ENCODE peak calls at places on chromosomes 4 and X, in seven cellular contexts. O is mesendoderm, F is H9, B is neuronal stem cell, Y is IMR-90, M is H1, Z is mesenchymal stem cell. T is an unnamed sample. For H3K79me1, the result is how much of the 10 kb centered on the place peaks cover.

GRCh38 chrX:120813982-120814381 is 61.7 kb downstream of the CT47B1 start:
- DNase-seq in O (peak), F (peak), B (no peak), Y (no peak), M (no peak), Z (no peak), T (no peak)

GRCh38 chrX:46912098-46912672 is at the start of gene JADE3:
- DNase-seq in O (peak), F (peak), B (peak), Y (peak), M (peak), Z (peak), T (peak)

GRCh38 chr4:15150636-15151432 is 148.6 kb downstream of the CPEB2 start:
- DNase-seq in O (peak), F (no peak), B (no peak), Y (no peak), M (no peak), Z (no peak), T (no peak)

GRCh38 chr4:74635074-74635473 is 159.2 kb downstream of the BTC start:
- DNase-seq in O (no peak), F (no peak), B (no peak), Y (no peak), M (no peak), Z (no peak), T (no peak)

GRCh38 chrX:130024127-130024526 is 41.7 kb downstream of the BCORL1 start:
- DNase-seq in O (peak), F (peak), B (peak), Y (peak), M (peak), Z (peak), T (peak)

GRCh38 chr4:74038161-74039064 is at the start of gene CXCL3:
- DNase-seq in O (peak), F (peak), B (peak), Y (peak), M (peak), Z (peak), T (peak)

GRCh38 chrX:123713841-123714240 is 19.0 kb downstream of the THOC2 start:
- DNase-seq in O (no peak), F (no peak), B (no peak), Y (peak), M (no peak), Z (no peak), T (no peak)

GRCh38 chrX:13620202-13620601 is 32.7 kb upstream of the TCEANC start:
- DNase-seq in O (no peak), F (no peak), B (no peak), Y (no peak), M (no peak), Z (no peak), T (no peak)

GRCh38 chr4:5704276-5704675 is 4.1 kb downstream of the EVC2 start:
- DNase-seq in O (no peak), F (no peak), B (no peak), Y (no peak), M (no peak), Z (no peak), T (no peak)

GRCh38 chr4:8882239-8882638 is 10.6 kb upstream of the HMX1 start:
- DNase-seq in O (no peak), F (no peak), B (no peak), Y (no peak), M (no peak), Z (no peak), T (no peak)

GRCh38 chrX:25158635-25159034 is 142.9 kb upstream of the ARX start:
- DNase-seq in O (no peak), F (no peak), B (no peak), Y (no peak), M (no peak), Z (no peak), T (no peak)

GRCh38 chr4:182297659-182298058 is 54.5 kb downstream of the TENM3 start:
- DNase-seq in O (peak), F (no peak), B (no peak), Y (peak), M (no peak), Z (peak), T (no peak)

GRCh38 chrX:1421433-1422134 is 29.7 kb upstream of the SLC25A6 start:
- DNase-seq in O (no peak), F (no peak), B (no peak), Y (no peak), M (no peak), Z (no peak), T (no peak)

GRCh38 chr4:2292679-2293108 is 30.8 kb upstream of the MXD4 start:
- DNase-seq in O (no peak), F (no peak), B (no peak), Y (peak), M (no peak), Z (no peak), T (no peak)

GRCh38 chr4:26220704-26221103 is 100.1 kb upstream of the RBPJ start:
- DNase-seq in O (no peak), F (no peak), B (no peak), Y (peak), M (no peak), Z (peak), T (peak)

GRCh38 chr4:80197601-80198444 is 520 bp downstream of the PRDM8 start:
- DNase-seq in O (peak), F (peak), B (no peak), Y (no peak), M (peak), Z (peak), T (peak)

GRCh38 chrX:111168314-111168713 is 72.3 kb downstream of the PAK3 start:
- DNase-seq in O (peak), F (peak), B (no peak), Y (peak), M (no peak), Z (peak), T (no peak)

GRCh38 chr4:56307423-56307822 is 79.9 kb downstream of the AASDH start:
- DNase-seq in O (no peak), F (no peak), B (no peak), Y (peak), M (no peak), Z (peak), T (peak)

GRCh38 chrX:41145920-41146608 is 60.8 kb downstream of the USP9X start:
- DNase-seq in O (no peak), F (no peak), B (no peak), Y (peak), M (no peak), Z (peak), T (peak)

GRCh38 chr4:182143822-182144620 is 99.2 kb upstream of the TENM3 start:
- DNase-seq in O (peak), F (peak), B (peak), Y (peak), M (peak), Z (peak), T (peak)

GRCh38 chr4:98568896-98569663 is 89.3 kb downstream of the TSPAN5 start:
- DNase-seq in O (no peak), F (no peak), B (no peak), Y (no peak), M (no peak), Z (no peak), T (no peak)

GRCh38 chrX:148700021-148700420 is 199.6 kb downstream of the AFF2 start:
- DNase-seq in O (no peak), F (no peak), B (no peak), Y (no peak), M (no peak), Z (no peak), T (no peak)

DNA sequence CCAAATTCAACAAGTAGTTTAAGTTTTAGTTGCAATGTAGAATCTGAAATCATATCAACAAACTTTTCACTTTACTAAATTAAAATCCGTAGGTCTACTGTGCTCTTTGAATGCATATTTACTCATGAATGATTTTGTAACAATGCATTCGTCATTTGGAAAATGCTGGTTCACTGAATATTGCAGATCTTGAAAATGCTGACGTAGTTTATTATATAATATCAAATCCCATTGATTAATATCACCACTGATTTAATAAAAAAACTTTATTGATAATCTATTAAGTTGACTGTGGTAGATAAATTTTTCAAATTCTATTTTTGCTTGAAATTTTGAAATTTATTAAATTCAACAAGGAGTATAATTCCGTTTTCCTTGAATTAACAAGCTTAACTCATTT is 540.0 kb downstream of the GRID2 start:
- DNase-seq in O (no peak), F (no peak), B (no peak), Y (no peak), M (no peak), Z (no peak), T (no peak)
- H3K79me1 ChIP-seq in O (under half), F (under half), B (under half), Y (under half), M (under half), Z (under half), T (under half)

DNA sequence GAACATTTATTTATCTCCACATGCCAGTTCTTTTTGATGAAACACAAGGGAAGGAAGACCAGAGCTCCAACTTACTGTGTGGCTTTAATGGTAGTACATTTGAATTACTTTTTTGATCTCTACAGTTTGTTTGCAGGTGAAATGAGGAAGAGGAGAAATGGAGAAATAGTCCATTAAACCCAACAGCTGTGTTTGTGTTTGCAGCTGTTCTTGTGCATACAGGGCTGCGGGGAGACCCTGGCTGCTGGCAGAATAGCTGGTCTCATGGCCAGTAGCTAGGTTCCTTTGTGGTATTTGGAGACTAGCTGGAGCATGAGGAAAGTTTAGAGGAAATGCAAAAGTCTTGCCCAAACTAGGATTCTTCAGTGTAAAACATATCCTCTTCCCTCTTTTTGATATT is 374.8 kb downstream of the GPAT3 start:
- DNase-seq in O (no peak), F (no peak), B (no peak), Y (no peak), M (no peak), Z (no peak), T (no peak)
- H3K79me1 ChIP-seq in O (under half), F (under half), B (under half), Y (under half), M (under half), Z (under half), T (under half)

GRCh38 chrX:37763400-37763799 is 16.5 kb upstream of the CYBB start:
- DNase-seq in O (no peak), F (no peak), B (no peak), Y (no peak), M (no peak), Z (no peak), T (no peak)

GRCh38 chrX:37767438-37767837 is 12.4 kb upstream of the CYBB start:
- DNase-seq in O (no peak), F (no peak), B (no peak), Y (no peak), M (no peak), Z (no peak), T (no peak)

GRCh38 chrX:37759878-37760418 is 19.9 kb upstream of the CYBB start:
- DNase-seq in O (no peak), F (no peak), B (no peak), Y (no peak), M (no peak), Z (no peak), T (no peak)

DNA sequence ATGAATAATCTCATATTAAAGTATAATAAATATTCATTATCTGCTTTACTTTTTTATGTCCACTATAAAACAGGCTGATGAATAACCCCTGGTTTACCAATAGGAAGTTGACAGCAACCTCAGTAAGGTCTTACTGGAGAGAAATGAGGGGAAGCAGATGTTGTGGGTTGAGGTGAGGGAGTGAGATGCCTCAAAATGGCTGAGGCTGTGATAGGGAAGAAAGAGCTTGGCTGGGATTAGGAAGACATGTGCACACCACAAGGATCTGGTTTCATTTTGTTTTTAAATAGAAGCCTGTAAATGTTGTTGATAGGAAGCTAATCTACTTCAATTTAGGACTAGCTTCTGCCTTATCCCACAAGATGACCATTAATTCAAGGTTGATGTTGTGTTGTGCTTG is 14.4 kb upstream of the CYBB start:
- DNase-seq in O (no peak), F (no peak), B (no peak), Y (no peak), M (no peak), Z (no peak), T (no peak)
- H3K79me1 ChIP-seq in O (under half), F (under half), B (under half), Y (under half), M (under half), Z (under half), T (under half)

GRCh38 chr4:124970011-124970410 is 257.5 kb upstream of the ANKRD50 start:
- DNase-seq in O (no peak), F (no peak), B (no peak), Y (peak), M (no peak), Z (peak), T (no peak)
- H3K79me1 ChIP-seq in O (under half), F (under half), B (under half), Y (under half), M (under half), Z (under half), T (under half)

GRCh38 chr4:155512812-155513211 is 136.0 kb upstream of the MAP9 start:
- DNase-seq in O (no peak), F (no peak), B (no peak), Y (no peak), M (no peak), Z (no peak), T (no peak)

GRCh38 chr4:155510771-155511170 is 134.0 kb upstream of the MAP9 start:
- DNase-seq in O (no peak), F (no peak), B (no peak), Y (no peak), M (no peak), Z (no peak), T (no peak)

GRCh38 chr4:155512069-155512468 is 135.3 kb upstream of the MAP9 start:
- DNase-seq in O (no peak), F (no peak), B (no peak), Y (no peak), M (no peak), Z (no peak), T (no peak)

GRCh38 chr4:155506761-155507160 is 130.0 kb upstream of the MAP9 start:
- DNase-seq in O (no peak), F (no peak), B (no peak), Y (no peak), M (no peak), Z (no peak), T (peak)

GRCh38 chr4:155509619-155510018 is 132.9 kb upstream of the MAP9 start:
- DNase-seq in O (no peak), F (no peak), B (no peak), Y (peak), M (no peak), Z (peak), T (peak)
- H3K79me1 ChIP-seq in O (under half), F (under half), B (under half), Y (under half), M (under half), Z (under half), T (under half)

DNA sequence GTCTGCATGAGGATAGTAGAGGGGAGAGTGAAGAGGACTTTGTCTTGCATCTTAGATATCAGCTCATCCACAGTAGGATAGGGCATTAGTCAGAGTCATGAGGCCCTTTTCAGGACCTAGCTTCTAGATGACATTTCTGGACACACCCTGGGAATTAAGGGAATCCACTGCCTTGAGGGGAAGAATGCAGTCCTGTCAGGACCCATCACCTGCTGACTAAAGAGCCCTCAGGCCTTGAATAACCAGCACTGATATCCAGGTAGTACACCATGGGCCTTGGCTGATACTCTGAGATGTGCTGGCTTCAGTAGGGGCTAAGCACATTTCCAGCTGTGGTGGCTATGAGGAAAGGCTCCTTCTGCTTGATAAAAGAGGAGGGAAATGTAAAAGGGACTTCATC is 134.4 kb downstream of the EDA2R start:
- DNase-seq in O (no peak), F (no peak), B (no peak), Y (no peak), M (no peak), Z (no peak), T (peak)
- H3K79me1 ChIP-seq in O (under half), F (under half), B (under half), Y (under half), M (under half), Z (under half), T (under half)

GRCh38 chr4:148116264-148116663 is 325.9 kb downstream of the NR3C2 start:
- DNase-seq in O (no peak), F (no peak), B (no peak), Y (peak), M (no peak), Z (no peak), T (peak)

GRCh38 chr4:148118628-148119027 is 323.6 kb downstream of the NR3C2 start:
- DNase-seq in O (no peak), F (no peak), B (no peak), Y (no peak), M (no peak), Z (no peak), T (no peak)

GRCh38 chr4:148116971-148117370 is 325.2 kb downstream of the NR3C2 start:
- DNase-seq in O (peak), F (no peak), B (no peak), Y (no peak), M (no peak), Z (no peak), T (no peak)

GRCh38 chr4:148120216-148120615 is 322.0 kb downstream of the NR3C2 start:
- DNase-seq in O (no peak), F (no peak), B (no peak), Y (no peak), M (no peak), Z (no peak), T (no peak)

DNA sequence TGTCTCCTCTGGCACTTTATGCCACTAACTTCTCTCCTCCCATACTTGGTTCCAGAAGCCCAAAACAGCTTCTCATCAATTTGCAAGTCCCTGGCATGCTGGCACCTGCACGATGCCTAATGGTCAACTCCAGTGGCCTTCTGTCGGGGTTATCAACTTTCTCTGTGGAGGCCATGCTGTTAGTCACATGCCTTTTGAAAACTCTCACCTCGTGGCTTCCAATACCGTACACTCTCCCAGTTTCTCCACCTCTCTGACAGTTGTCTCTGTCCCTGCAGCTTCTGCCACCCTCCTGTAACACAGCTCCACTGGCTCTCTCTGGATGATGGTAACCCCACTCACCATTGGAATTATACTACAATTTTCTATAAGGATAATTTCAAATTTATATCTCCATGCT is 324.0 kb downstream of the NR3C2 start:
- DNase-seq in O (no peak), F (no peak), B (no peak), Y (no peak), M (no peak), Z (no peak), T (no peak)
- H3K79me1 ChIP-seq in O (under half), F (under half), B (under half), Y (under half), M (under half), Z (under half), T (under half)

DNA sequence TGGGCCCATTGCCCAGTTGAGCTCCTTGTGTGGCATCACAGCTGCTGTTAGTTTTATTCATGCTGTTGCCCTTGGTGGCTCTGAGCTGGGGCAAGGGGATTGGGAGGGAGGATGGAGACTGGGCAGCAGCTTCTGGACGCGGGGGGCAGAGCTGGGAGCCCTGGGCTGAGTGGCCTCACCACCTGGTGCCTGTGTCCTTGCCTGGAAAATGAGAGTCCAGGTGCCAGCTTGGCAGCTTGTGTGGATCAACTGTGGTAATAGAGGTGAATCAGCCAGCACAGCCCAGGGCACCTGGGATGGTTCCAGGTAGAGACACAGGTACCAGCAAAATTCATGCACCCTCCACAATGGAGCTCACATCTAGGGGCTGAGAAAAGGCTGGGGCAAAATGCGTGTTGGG is 3.6 kb upstream of the TBC1D14 start:
- DNase-seq in O (no peak), F (no peak), B (no peak), Y (no peak), M (no peak), Z (no peak), T (no peak)
- H3K79me1 ChIP-seq in O (under half), F (under half), B (under half), Y (under half), M (under half), Z (under half), T (under half)

DNA sequence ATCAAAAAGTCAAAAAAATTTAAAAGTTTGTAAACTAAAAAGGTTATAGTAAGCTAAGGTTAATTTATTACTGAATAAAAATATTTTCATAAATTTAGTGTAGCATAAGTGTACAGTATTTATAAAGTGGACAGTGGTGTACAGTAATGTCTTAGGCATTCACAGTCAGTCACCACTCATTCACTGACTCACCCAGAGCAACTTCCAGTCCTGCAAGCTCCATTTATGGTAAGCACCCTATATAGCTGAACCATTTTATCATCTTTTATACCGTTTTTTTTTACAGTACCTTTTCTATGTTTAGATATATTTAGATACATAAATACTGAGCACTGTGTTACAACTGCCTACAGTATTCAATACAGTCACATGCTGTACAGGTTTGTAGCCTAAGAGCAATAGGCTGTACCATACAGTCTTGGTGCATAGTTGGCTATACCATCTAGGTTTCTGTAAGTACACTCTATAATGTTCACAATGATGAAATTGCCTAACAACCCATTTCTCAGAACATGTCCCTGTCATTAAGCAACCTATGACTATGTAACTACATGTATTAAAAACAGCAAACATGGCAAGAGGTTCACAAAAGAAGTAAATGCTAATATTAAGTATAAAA is 18.6 kb downstream of the ACSL4 start:
- DNase-seq in O (no peak), F (no peak), B (no peak), Y (peak), M (no peak), Z (peak), T (peak)
- H3K79me1 ChIP-seq in O (under half), F (under half), B (under half), Y (under half), M (under half), Z (under half), T (under half)